ENCODE peak calls at places on chromosomes 4 and X, in four cellular contexts. X is effector CD8-positive, alpha-beta T cell; Q is stimulated activated CD8-positive, alpha-beta memory T cell treated with anti-CD3 and anti-CD28 coated beads, Interleukin-4, amount 100 ng/mL, for 24 hours; L is upper lobe of right lung. J is an unnamed sample.

GRCh38 chr4:18937080-18937479 is 915.5 kb upstream of the LCORL start:
- DNase-seq in X (no peak), Q (no peak), L (no peak), J (no peak)

GRCh38 chrX:50697691-50698090 is 116.3 kb downstream of the SHROOM4 start:
- DNase-seq in X (no peak), Q (no peak), L (no peak), J (peak)

GRCh38 chrX:57596109-57596870 is 4.5 kb downstream of the ZXDB start:
- DNase-seq in X (no peak), Q (no peak), L (no peak), J (no peak)

GRCh38 chrX:52504551-52504950 is 8.9 kb downstream of the XAGE1A start:
- DNase-seq in X (no peak), Q (no peak), L (no peak), J (no peak)

GRCh38 chrX:71923516-71923915 is 12.9 kb downstream of the NHSL2 start:
- DNase-seq in X (no peak), Q (no peak), L (no peak), J (no peak)

GRCh38 chr4:139740121-139740520 is 74.5 kb downstream of the MGST2 start:
- DNase-seq in X (no peak), Q (no peak), L (no peak), J (no peak)

GRCh38 chr4:179803857-179804256 is 2361.6 kb upstream of the AGA start:
- DNase-seq in X (no peak), Q (no peak), L (no peak), J (no peak)

GRCh38 chrX:130393451-130394074 is 8.1 kb upstream of the GPR119 start:
- DNase-seq in X (no peak), Q (no peak), L (no peak), J (peak)

GRCh38 chr4:98658287-98659105 is at the start of gene TSPAN5:
- DNase-seq in X (peak), Q (peak), L (peak), J (peak)

GRCh38 chr4:86592553-86593249 is 1.4 kb upstream of the PTPN13 start:
- DNase-seq in X (no peak), Q (no peak), L (no peak), J (no peak)

GRCh38 chr4:77193511-77194236 is 36.7 kb downstream of the CCNG2 start:
- DNase-seq in X (peak), Q (peak), L (peak), J (no peak)

GRCh38 chr4:10694826-10695209 is 10.2 kb upstream of the CLNK start:
- DNase-seq in X (no peak), Q (no peak), L (no peak), J (no peak)

GRCh38 chrX:46257451-46257879 is 287.8 kb downstream of the ZNF674 start:
- DNase-seq in X (no peak), Q (no peak), L (no peak), J (no peak)

GRCh38 chr4:119752936-119753335 is 124.3 kb upstream of the PDE5A start:
- DNase-seq in X (no peak), Q (no peak), L (no peak), J (no peak)

GRCh38 chr4:125703443-125703842 is 388.7 kb downstream of the FAT4 start:
- DNase-seq in X (no peak), Q (no peak), L (no peak), J (peak)

GRCh38 chrX:49070988-49071387 is 2.8 kb downstream of the PRAF2 start:
- DNase-seq in X (no peak), Q (no peak), L (no peak), J (no peak)

GRCh38 chr4:15749001-15749400 is 29.1 kb upstream of the CD38 start:
- DNase-seq in X (no peak), Q (no peak), L (no peak), J (no peak)

J was measured in dermis blood vessel endothelial cell.